ENCODE peak calls at places on chromosome 14, in seven cellular contexts. V is stimulated activated CD4-positive, alpha-beta T cell treated with anti-CD3 and anti-CD28 coated beads, Interleukin-12 subunit alpha, Interleukin-12 subunit beta, amount 100 ng/mL, for 4 hours; B is BJ; S is Calu3; O is Caki2; Q is stimulated activated naive B cell treated with anti-CD40 and anti-IgM and Interleukin-4, amounts not matched to agents 10 μg/mL and 1 μg/mL and 100 μg/mL, for 72 hours; R is CD8-positive, alpha-beta memory T cell. E is an unnamed sample.

GRCh38 chr14:32078794-32079663 is 1.9 kb downstream of the ARHGAP5 start:
- DNase-seq in Q (no peak), B (no peak), R (no peak), O (peak; percentile 31), S (no peak), V (no peak), E (no peak)

GRCh38 chr14:70838076-70838475 is 28.8 kb upstream of the MAP3K9 start:
- DNase-seq in B (no peak), V (no peak), O (no peak), Q (no peak), R (no peak), S (no peak), E (no peak)

GRCh38 chr14:54653764-54654469 is 87.0 kb downstream of the SAMD4A start:
- DNase-seq in R (no peak), B (no peak), V (no peak), S (no peak), O (peak; percentile 26), Q (no peak), E (no peak)

GRCh38 chr14:69153848-69154208 is 909 bp upstream of the DCAF5 start:
- DNase-seq in S (no peak), O (no peak), R (peak; percentile 24), V (no peak), Q (no peak), B (no peak), E (no peak)

GRCh38 chr14:95647926-95648325 is 38.3 kb upstream of the TCL1B start:
- DNase-seq in B (no peak), O (no peak), V (no peak), R (no peak), Q (no peak), S (no peak), E (no peak)

GRCh38 chr14:105142651-105143450 is 25.7 kb downstream of the JAG2 start:
- DNase-seq in S (no peak), O (no peak), R (no peak), B (no peak), Q (no peak), V (no peak), E (no peak)

GRCh38 chr14:64502476-64503183 is 1.0 kb downstream of the ZBTB25 start:
- DNase-seq in V (peak; percentile 16), R (peak; percentile 36), Q (peak; percentile 19), B (no peak), S (no peak), O (no peak), E (no peak)

GRCh38 chr14:98622208-98623051 is 649.6 kb downstream of the BCL11B start:
- DNase-seq in Q (no peak), V (no peak), B (no peak), R (no peak), S (no peak), O (no peak), E (no peak)

GRCh38 chr14:31024042-31024480 is 1.4 kb upstream of the AP4S1 start:
- DNase-seq in R (no peak), Q (no peak), V (no peak), S (no peak), O (no peak), B (no peak), E (no peak)

GRCh38 chr14:58299665-58300202 is 1.4 kb downstream of the ARID4A start:
- DNase-seq in R (no peak), B (no peak), V (no peak), O (peak; percentile 14), Q (no peak), S (peak; percentile 10), E (no peak)

GRCh38 chr14:101373690-101374295 is 187.5 kb upstream of the DIO3 start:
- DNase-seq in V (no peak), Q (no peak), R (no peak), B (no peak), O (no peak), S (no peak), E (no peak)

GRCh38 chr14:99412122-99413061 is 68.3 kb downstream of the SETD3 start:
- DNase-seq in V (no peak), O (no peak), S (peak; percentile 22), Q (no peak), B (no peak), R (no peak), E (no peak)

GRCh38 chr14:70098257-70098809 is 90.4 kb downstream of the SLC8A3 start:
- DNase-seq in S (no peak), O (no peak), R (no peak), V (no peak), B (no peak), Q (no peak), E (no peak)

GRCh38 chr14:100906420-100906819 is 2.9 kb upstream of the RTL1 start:
- DNase-seq in S (no peak), Q (no peak), O (no peak), R (no peak), B (no peak), V (no peak), E (no peak)

GRCh38 chr14:69990319-69990718 is 111.1 kb downstream of the SMOC1 start:
- DNase-seq in B (no peak), R (no peak), S (no peak), V (no peak), O (no peak), Q (no peak), E (no peak)

GRCh38 chr14:64741961-64742360 is 37.7 kb downstream of the PLEKHG3 start:
- DNase-seq in Q (no peak), B (no peak), S (no peak), O (no peak), V (no peak), R (no peak), E (no peak)

GRCh38 chr14:39581474-39581873 is 149.2 kb upstream of the FBXO33 start:
- DNase-seq in R (no peak), S (no peak), Q (no peak), V (no peak), B (no peak), O (no peak), E (no peak)

GRCh38 chr14:74257078-74257987 is 18.1 kb downstream of the VSX2 start:
- DNase-seq in B (no peak), R (peak; percentile 58), V (peak; percentile 66), S (peak; percentile 43), Q (peak; percentile 18), O (no peak), E (peak; percentile 41)

GRCh38 chr14:71711619-71712018 is 220.6 kb upstream of the RGS6 start:
- DNase-seq in V (no peak), B (peak; percentile 87), R (no peak), Q (no peak), S (peak; percentile 1), O (peak; percentile 23), E (no peak)

GRCh38 chr14:105487986-105488777 is 1.5 kb downstream of the CRIP1 start:
- DNase-seq in B (no peak), R (peak; percentile 33), Q (no peak), O (no peak), S (no peak), V (no peak), E (no peak)

GRCh38 chr14:75875958-75876357 is 105.8 kb downstream of the TGFB3 start:
- DNase-seq in Q (no peak), V (no peak), O (peak; percentile 33), R (no peak), S (no peak), B (no peak), E (no peak)

GRCh38 chr14:36204674-36205073 is 28.2 kb upstream of the PTCSC3 start:
- DNase-seq in S (no peak), B (no peak), Q (no peak), O (no peak), V (no peak), R (no peak), E (no peak)

GRCh38 chr14:89477391-89477790 is 60.4 kb upstream of the FOXN3 start:
- DNase-seq in S (no peak), R (no peak), O (no peak), B (no peak), V (no peak), Q (no peak), E (no peak)

GRCh38 chr14:100076630-100077029 is 11.4 kb downstream of the EVL start:
- DNase-seq in S (no peak), B (peak; percentile 37), O (no peak), Q (no peak), R (no peak), V (no peak), E (no peak)

GRCh38 chr14:54642950-54643695 is 76.2 kb downstream of the SAMD4A start:
- DNase-seq in V (no peak), O (no peak), R (no peak), Q (no peak), B (no peak), S (no peak), E (no peak)

GRCh38 chr14:51182166-51182565 is 57.9 kb upstream of the TMX1 start:
- DNase-seq in B (no peak), O (no peak), V (no peak), S (no peak), Q (no peak), R (no peak), E (no peak)

GRCh38 chr14:68787235-68787727 is 5.6 kb downstream of the ZFP36L1 start:
- DNase-seq in R (peak; percentile 59), S (no peak), V (no peak), O (no peak), Q (peak; percentile 51), B (no peak), E (no peak)

GRCh38 chr14:20247651-20248246 is 8.7 kb downstream of the OR11H4 start:
- DNase-seq in V (no peak), S (peak; percentile 10), B (no peak), Q (no peak), R (no peak), O (no peak), E (no peak)

GRCh38 chr14:74697543-74697942 is 15.3 kb downstream of the AREL1 start:
- DNase-seq in R (no peak), O (no peak), B (peak; percentile 47), S (no peak), Q (no peak), V (no peak), E (no peak)

GRCh38 chr14:49114161-49114893 is 471.9 kb downstream of the RPS29 start:
- DNase-seq in B (no peak), O (no peak), S (no peak), R (no peak), Q (no peak), V (no peak), E (no peak)

GRCh38 chr14:54300881-54301280 is 95.9 kb upstream of the CDKN3 start:
- DNase-seq in O (no peak), S (no peak), R (no peak), Q (no peak), B (no peak), V (no peak), E (no peak)

GRCh38 chr14:24367506-24368214 is at the start of gene NFATC4:
- DNase-seq in Q (peak; percentile 16), S (peak; percentile 37), B (peak; percentile 79), R (peak; percentile 8), V (no peak), O (no peak), E (peak; percentile 28)

GRCh38 chr14:37903561-37904191 is 304.0 kb upstream of the SSTR1 start:
- DNase-seq in Q (no peak), S (peak; percentile 10), O (peak; percentile 13), R (peak; percentile 50), B (no peak), V (no peak), E (no peak)

GRCh38 chr14:53596845-53597525 is 359.6 kb downstream of the BMP4 start:
- DNase-seq in Q (no peak), S (no peak), O (no peak), R (no peak), B (no peak), V (no peak), E (no peak)

E was measured in progenitor cell of endocrine pancreas.